ENCODE peak calls at places on chromosomes 3 and 15, in nine cellular contexts. I, N, G, D, P, W, Y, R and F are unnamed samples.

GRCh38 chr3:73600293-73600938 is 24.3 kb downstream of the PDZRN3 start:
- DNase-seq in Y (no peak), G (no peak), P (no peak), R (peak), W (no peak), N (no peak), D (no peak), I (peak), F (no peak)

GRCh38 chr15:81329446-81329845 is 5.5 kb upstream of the STARD5 start:
- DNase-seq in R (no peak), D (no peak), G (no peak), W (no peak), N (no peak), I (no peak), P (no peak), Y (no peak), F (no peak)

GRCh38 chr15:101608182-101608581 is 44.0 kb downstream of the TM2D3 start:
- DNase-seq in D (no peak), W (no peak), R (no peak), N (no peak), I (no peak), P (no peak), Y (no peak), G (no peak), F (no peak)

GRCh38 chr3:5186854-5187151 is 704 bp upstream of the EDEM1 start:
- DNase-seq in N (no peak), D (no peak), W (no peak), Y (no peak), I (peak), P (peak), R (peak), G (no peak), F (no peak)

GRCh38 chr3:126149960-126150515 is 30.3 kb downstream of the ALDH1L1 start:
- DNase-seq in G (peak), D (no peak), P (no peak), Y (peak), W (no peak), I (no peak), R (no peak), N (peak), F (peak)

GRCh38 chr3:89467886-89468479 is 360.6 kb downstream of the EPHA3 start:
- DNase-seq in R (no peak), G (no peak), W (no peak), P (no peak), I (no peak), Y (no peak), D (no peak), N (no peak), F (no peak)

GRCh38 chr3:24763421-24763820 is 268.8 kb upstream of the THRB start:
- DNase-seq in N (no peak), P (no peak), R (no peak), I (no peak), Y (no peak), W (no peak), D (no peak), G (no peak), F (no peak)

GRCh38 chr15:96064351-96064756 is 266.1 kb upstream of the NR2F2 start:
- DNase-seq in Y (no peak), R (no peak), P (no peak), D (no peak), N (no peak), I (peak), W (no peak), G (no peak), F (no peak)

GRCh38 chr3:105448338-105448982 is 81.8 kb downstream of the ALCAM start:
- DNase-seq in I (peak), G (no peak), N (peak), P (no peak), D (no peak), Y (no peak), W (no peak), R (peak), F (no peak)

DNA sequence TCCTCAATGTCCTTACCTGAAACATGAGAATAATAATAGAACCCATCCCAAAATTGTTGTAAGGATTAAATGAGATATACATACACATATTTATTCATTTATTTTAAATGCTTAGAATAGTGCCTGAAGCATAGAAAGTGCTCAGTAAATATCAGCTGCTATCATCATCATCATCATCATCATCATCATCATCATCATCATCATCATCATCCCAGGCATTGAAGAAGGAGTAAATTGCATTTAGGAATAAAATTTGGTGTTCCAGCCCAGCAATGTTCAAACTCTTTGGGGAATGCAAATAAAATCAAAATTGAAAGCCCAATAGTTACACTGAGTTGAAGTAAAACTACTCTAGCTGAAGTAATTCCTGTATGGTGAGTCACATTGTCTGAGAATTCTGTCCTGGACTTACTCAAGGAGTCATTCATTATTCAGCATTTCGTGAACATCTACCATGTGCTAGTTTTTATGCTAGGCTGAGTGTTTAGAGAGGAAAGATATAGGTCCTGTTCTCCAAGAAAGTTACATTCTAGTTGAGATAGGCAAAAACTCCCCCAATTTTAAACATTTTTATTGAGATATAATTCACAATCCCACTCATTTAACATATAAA is 107.4 kb downstream of the FRMD5 start:
- DNase-seq in I (peak), N (no peak), D (no peak), P (no peak), R (peak), W (no peak), Y (no peak), G (no peak), F (no peak)
- H3K27ac ChIP-seq in I (no peak), N (no peak), D (no peak), P (no peak), R (peak), W (no peak), Y (no peak), G (no peak), F (no peak)

DNA sequence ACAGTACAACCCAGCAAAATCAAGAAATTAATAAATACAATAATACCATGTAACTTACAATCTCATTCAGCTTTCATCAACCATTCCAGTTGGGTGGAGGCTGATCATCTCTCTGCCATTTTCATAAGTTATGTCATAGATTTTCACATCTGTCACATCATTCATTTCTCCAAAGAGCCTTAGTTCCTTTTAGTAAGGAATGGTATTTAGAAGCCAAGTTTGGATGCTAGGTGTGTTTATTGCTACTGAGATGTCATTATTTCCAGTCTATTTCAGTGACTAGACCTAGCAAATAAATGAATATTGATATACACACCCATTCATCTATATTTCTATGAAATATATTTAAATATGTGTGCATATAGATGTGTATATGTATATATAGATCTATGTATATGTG is 2.7 kb upstream of the UBL7 start:
- DNase-seq in Y (no peak), D (no peak), P (no peak), N (no peak), R (no peak), I (no peak), G (no peak), W (no peak), F (no peak)
- H3K4me3 ChIP-seq in Y (no peak), D (no peak), P (no peak), N (no peak), R (no peak), I (no peak), G (no peak), W (no peak), F (no peak)

DNA sequence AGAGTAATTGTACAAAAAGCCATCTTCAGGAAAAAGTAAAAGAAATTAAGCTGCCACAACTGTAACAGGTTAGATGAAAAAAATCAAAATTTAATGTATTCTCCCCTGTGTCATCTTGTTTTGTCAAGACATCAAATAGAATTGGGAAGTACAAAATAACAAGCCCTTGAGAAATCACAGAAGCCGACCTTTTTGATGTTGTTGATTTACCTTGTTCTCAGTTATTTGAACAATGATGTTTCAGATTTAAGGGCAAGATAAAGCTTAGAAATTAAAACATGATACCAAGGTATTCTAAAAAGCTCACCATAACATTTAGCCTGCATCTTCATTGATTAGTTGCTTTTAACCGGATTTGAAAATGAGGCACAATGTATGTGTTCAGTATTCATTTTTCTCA is 523.0 kb downstream of the FOXP1 start:
- DNase-seq in G (no peak), Y (no peak), D (no peak), R (no peak), P (no peak), N (no peak), I (no peak), W (no peak), F (no peak)
- H3K27ac ChIP-seq in G (peak), Y (peak), D (peak), R (no peak), P (no peak), N (peak), I (no peak), W (peak), F (peak)

GRCh38 chr3:84960581-84960980 is 1.8 kb downstream of the CADM2 start:
- DNase-seq in R (no peak), G (no peak), I (no peak), N (no peak), D (no peak), W (no peak), P (no peak), Y (no peak), F (no peak)
- H3K4me3 ChIP-seq in R (no peak), G (no peak), I (no peak), N (peak), D (no peak), W (no peak), P (no peak), Y (no peak), F (peak)

GRCh38 chr3:197749315-197749600 is 425 bp upstream of the FYTTD1 start:
- DNase-seq in W (no peak), I (peak), P (peak), Y (no peak), N (peak), D (peak), R (peak), G (peak), F (no peak)

GRCh38 chr3:197749601-197750395 is at the start of gene FYTTD1:
- DNase-seq in Y (peak), D (peak), I (peak), R (peak), N (peak), G (peak), W (peak), P (peak), F (peak)

GRCh38 chr3:197748597-197749314 is 927 bp upstream of the FYTTD1 start:
- DNase-seq in W (no peak), P (no peak), G (no peak), R (peak), D (no peak), Y (no peak), N (no peak), I (peak), F (no peak)

GRCh38 chr3:197746214-197746613 is 3.5 kb upstream of the FYTTD1 start:
- DNase-seq in D (no peak), R (no peak), P (no peak), G (no peak), W (no peak), N (no peak), Y (no peak), I (peak), F (no peak)

DNA sequence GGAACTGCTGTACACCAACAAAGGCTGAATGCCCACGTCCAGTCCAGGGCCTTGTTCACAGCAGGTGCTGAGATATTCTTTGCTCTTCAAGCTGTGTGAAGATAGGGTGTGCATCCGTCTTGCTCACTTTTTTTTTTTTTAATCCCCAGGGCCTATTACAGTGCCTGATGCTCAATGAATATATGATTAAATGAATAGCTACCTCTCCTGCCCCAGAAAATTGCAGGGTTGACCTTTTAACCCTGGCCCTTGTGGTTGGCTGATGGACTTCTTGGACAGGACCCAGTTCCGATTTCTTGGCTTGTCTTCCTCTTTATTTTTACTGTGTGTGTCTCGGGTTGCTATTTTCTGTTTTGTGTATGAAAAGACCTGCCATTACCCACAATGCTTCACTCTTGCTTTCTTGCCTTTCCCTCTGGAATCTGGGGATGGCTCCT is 2.9 kb upstream of the FYTTD1 start:
- DNase-seq in Y (no peak), D (no peak), R (no peak), N (no peak), I (no peak), W (no peak), P (peak), G (no peak), F (no peak)
- H3K27ac ChIP-seq in Y (no peak), D (no peak), R (no peak), N (peak), I (no peak), W (no peak), P (no peak), G (no peak), F (no peak)

DNA sequence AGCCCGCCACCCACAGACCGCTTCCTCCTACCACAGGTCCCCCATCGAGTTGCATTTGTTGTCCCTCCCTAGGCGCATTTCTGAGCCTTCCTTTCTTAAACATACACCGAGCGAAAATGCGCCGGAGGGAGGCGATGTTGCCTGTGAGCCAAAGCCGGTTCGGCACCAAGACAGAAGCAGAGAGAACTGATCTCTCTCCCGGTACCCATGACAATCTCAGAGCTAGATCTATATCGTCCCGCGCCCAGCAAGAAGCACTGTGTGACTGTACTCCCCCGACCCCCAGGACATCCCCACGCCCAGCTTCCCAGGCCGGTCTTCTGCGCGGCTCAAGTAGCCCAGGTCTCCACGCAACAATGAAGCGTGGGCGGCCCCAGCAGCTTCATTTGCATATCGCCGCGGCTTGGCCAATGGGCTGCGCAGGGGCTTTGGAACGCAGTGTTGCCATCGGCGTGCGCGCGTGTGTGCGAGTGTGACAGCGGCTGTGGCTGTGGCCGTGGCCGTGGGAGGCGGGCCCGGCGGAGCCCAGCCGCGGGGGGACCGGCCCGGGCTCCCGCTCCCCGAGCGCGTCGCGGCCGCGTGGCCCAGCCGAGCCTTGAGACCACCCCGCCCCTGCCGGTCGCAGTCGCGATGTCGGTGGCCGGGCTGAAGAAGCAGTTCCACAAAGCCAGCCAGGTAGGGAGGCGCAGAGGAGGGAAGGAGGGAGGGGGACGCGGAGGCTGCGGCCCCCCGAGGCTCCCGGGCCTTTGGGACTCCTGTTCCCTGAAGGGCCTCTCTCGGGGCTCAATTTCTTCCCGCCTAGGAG is at the start of gene SH3GL3:
- DNase-seq in D (peak), I (peak), P (peak), N (peak), G (peak), W (peak), Y (peak), R (peak), F (peak)
- H3K4me3 ChIP-seq in D (peak), I (peak), P (peak), N (peak), G (peak), W (peak), Y (peak), R (peak), F (peak)